ENCODE peak calls at places on chromosomes 5 and 9, in eight cellular contexts. One of them, this sample, is unnamed.

GRCh38 chr5:38373733-38374132 is 115.4 kb downstream of the EGFLAM start:
- DNase-seq in tibial nerve: no peak
- DNase-seq in HCT116: no peak
- DNase-seq in neural progenitor cell: no peak
- DNase-seq in pancreas: no peak
- DNase-seq in thoracic aorta: no peak
- DNase-seq in PC-3: no peak
- DNase-seq in transverse colon: no peak
- DNase-seq in this sample: no peak

GRCh38 chr5:152246401-152246800 is 158.7 kb downstream of the NMUR2 start:
- DNase-seq in pancreas: no peak
- DNase-seq in HCT116: no peak
- DNase-seq in thoracic aorta: no peak
- DNase-seq in tibial nerve: peak
- DNase-seq in neural progenitor cell: peak
- DNase-seq in PC-3: peak
- DNase-seq in transverse colon: no peak
- DNase-seq in this sample: no peak

GRCh38 chr5:67246108-67246507 is 49.5 kb upstream of the CD180 start:
- DNase-seq in HCT116: peak
- DNase-seq in pancreas: no peak
- DNase-seq in thoracic aorta: no peak
- DNase-seq in neural progenitor cell: peak
- DNase-seq in tibial nerve: peak
- DNase-seq in PC-3: peak
- DNase-seq in transverse colon: no peak
- DNase-seq in this sample: no peak

GRCh38 chr5:60943624-60944023 is 1.2 kb downstream of the ERCC8 start:
- DNase-seq in pancreas: no peak
- DNase-seq in HCT116: no peak
- DNase-seq in tibial nerve: no peak
- DNase-seq in transverse colon: no peak
- DNase-seq in PC-3: peak
- DNase-seq in thoracic aorta: no peak
- DNase-seq in neural progenitor cell: no peak
- DNase-seq in this sample: no peak

GRCh38 chr9:13351768-13352386 is 72.4 kb upstream of the MPDZ start:
- DNase-seq in thoracic aorta: no peak
- DNase-seq in tibial nerve: no peak
- DNase-seq in PC-3: peak
- DNase-seq in HCT116: peak
- DNase-seq in transverse colon: no peak
- DNase-seq in pancreas: no peak
- DNase-seq in neural progenitor cell: peak
- DNase-seq in this sample: no peak

GRCh38 chr9:108478431-108478837 is 377.4 kb downstream of the ACTL7B start:
- DNase-seq in thoracic aorta: peak
- DNase-seq in transverse colon: peak
- DNase-seq in neural progenitor cell: no peak
- DNase-seq in PC-3: peak
- DNase-seq in tibial nerve: peak
- DNase-seq in pancreas: no peak
- DNase-seq in HCT116: no peak
- DNase-seq in this sample: peak

GRCh38 chr5:119398713-119399492 is 43.1 kb downstream of the TNFAIP8 start:
- DNase-seq in PC-3: no peak
- DNase-seq in transverse colon: peak
- DNase-seq in HCT116: no peak
- DNase-seq in pancreas: no peak
- DNase-seq in thoracic aorta: peak
- DNase-seq in neural progenitor cell: no peak
- DNase-seq in tibial nerve: peak
- DNase-seq in this sample: peak

GRCh38 chr5:35324201-35324600 is 93.9 kb upstream of the PRLR start:
- DNase-seq in neural progenitor cell: no peak
- DNase-seq in PC-3: no peak
- DNase-seq in HCT116: no peak
- DNase-seq in tibial nerve: no peak
- DNase-seq in pancreas: peak
- DNase-seq in transverse colon: no peak
- DNase-seq in thoracic aorta: no peak
- DNase-seq in this sample: no peak

GRCh38 chr9:129796029-129796910 is 6.7 kb upstream of the TOR1B start:
- DNase-seq in PC-3: no peak
- DNase-seq in HCT116: no peak
- DNase-seq in pancreas: no peak
- DNase-seq in thoracic aorta: no peak
- DNase-seq in tibial nerve: no peak
- DNase-seq in neural progenitor cell: no peak
- DNase-seq in transverse colon: no peak
- DNase-seq in this sample: no peak

DNA sequence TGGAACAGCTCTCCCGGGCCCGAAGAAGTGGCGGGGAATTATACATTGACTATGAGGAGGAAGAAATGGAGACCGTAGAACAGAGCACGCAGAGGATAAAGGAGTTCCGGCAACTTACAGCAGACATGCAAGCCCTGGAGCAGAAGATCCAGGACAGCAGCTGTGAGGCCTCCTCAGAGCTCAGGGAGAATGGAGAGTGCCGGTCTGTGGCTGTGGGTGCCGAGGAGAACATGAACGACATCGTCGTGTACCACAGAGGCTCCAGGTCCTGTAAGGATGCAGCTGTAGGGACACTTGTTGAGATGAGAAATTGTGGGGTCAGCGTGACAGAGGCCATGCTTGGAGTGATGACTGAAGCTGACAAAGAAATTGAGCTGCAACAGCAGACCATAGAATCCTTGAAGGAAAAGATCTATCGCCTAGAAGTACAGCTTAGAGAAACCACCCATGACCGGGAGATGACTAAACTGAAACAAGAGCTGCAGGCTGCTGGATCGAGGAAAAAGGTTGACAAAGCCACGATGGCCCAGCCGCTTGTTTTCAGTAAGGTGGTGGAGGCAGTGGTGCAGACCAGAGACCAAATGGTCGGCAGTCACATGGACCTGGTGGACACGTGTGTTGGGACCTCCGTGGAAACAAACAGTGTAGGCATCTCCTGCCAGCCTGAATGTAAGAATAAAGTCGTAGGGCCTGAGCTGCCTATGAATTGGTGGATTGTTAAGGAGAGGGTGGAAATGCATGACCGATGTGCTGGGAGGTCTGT is 129.6 kb upstream of the DMRT1 start:
- DNase-seq in pancreas: no peak
- DNase-seq in thoracic aorta: no peak
- DNase-seq in neural progenitor cell: no peak
- DNase-seq in PC-3: no peak
- DNase-seq in HCT116: no peak
- DNase-seq in tibial nerve: no peak
- DNase-seq in transverse colon: no peak
- DNase-seq in this sample: no peak
- H3K4me3 ChIP-seq in pancreas: no peak
- H3K4me3 ChIP-seq in thoracic aorta: peak
- H3K4me3 ChIP-seq in neural progenitor cell: no peak
- H3K4me3 ChIP-seq in PC-3: no peak
- H3K4me3 ChIP-seq in HCT116: no peak
- H3K4me3 ChIP-seq in tibial nerve: no peak
- H3K4me3 ChIP-seq in transverse colon: no peak
- H3K4me3 ChIP-seq in this sample: no peak

DNA sequence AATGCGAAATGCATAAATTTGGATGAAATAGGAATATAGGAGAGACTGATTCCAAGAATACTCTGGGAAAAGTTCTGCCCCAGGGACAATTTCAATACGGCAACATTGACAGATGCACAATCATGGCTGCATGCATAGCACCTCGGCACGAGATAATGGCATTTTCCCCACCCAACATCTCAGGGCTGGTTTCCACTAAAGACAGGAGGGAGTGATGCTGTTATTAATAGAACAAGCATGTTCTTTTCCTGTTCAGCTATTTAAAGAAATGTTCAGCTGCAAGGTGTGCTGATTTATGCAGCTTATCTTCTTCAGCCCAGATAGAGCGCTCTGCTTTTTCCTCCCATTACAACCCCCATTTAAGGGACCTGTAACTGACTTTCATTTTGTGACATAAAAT is 740.2 kb downstream of the TLR4 start:
- DNase-seq in pancreas: no peak
- DNase-seq in tibial nerve: no peak
- DNase-seq in HCT116: no peak
- DNase-seq in thoracic aorta: no peak
- DNase-seq in neural progenitor cell: no peak
- DNase-seq in PC-3: no peak
- DNase-seq in transverse colon: no peak
- DNase-seq in this sample: no peak
- H3K27ac ChIP-seq in pancreas: no peak
- H3K27ac ChIP-seq in tibial nerve: no peak
- H3K27ac ChIP-seq in HCT116: no peak
- H3K27ac ChIP-seq in thoracic aorta: no peak
- H3K27ac ChIP-seq in neural progenitor cell: no peak
- H3K27ac ChIP-seq in PC-3: no peak
- H3K27ac ChIP-seq in transverse colon: no peak
- H3K27ac ChIP-seq in this sample: no peak

GRCh38 chr9:134809296-134809695 is 71.3 kb upstream of the FCN2 start:
- DNase-seq in tibial nerve: peak
- DNase-seq in thoracic aorta: no peak
- DNase-seq in transverse colon: no peak
- DNase-seq in neural progenitor cell: no peak
- DNase-seq in HCT116: no peak
- DNase-seq in pancreas: no peak
- DNase-seq in PC-3: no peak
- DNase-seq in this sample: no peak

GRCh38 chr9:134813841-134814240 is 66.8 kb upstream of the FCN2 start:
- DNase-seq in PC-3: no peak
- DNase-seq in HCT116: no peak
- DNase-seq in pancreas: no peak
- DNase-seq in transverse colon: no peak
- DNase-seq in neural progenitor cell: no peak
- DNase-seq in thoracic aorta: no peak
- DNase-seq in tibial nerve: no peak
- DNase-seq in this sample: no peak

GRCh38 chr9:134811079-134811672 is 69.4 kb upstream of the FCN2 start:
- DNase-seq in transverse colon: no peak
- DNase-seq in PC-3: no peak
- DNase-seq in thoracic aorta: no peak
- DNase-seq in neural progenitor cell: no peak
- DNase-seq in tibial nerve: no peak
- DNase-seq in HCT116: no peak
- DNase-seq in pancreas: no peak
- DNase-seq in this sample: no peak

GRCh38 chr9:134814598-134815215 is 65.9 kb upstream of the FCN2 start:
- DNase-seq in HCT116: no peak
- DNase-seq in neural progenitor cell: no peak
- DNase-seq in PC-3: peak
- DNase-seq in transverse colon: no peak
- DNase-seq in tibial nerve: no peak
- DNase-seq in pancreas: no peak
- DNase-seq in thoracic aorta: no peak
- DNase-seq in this sample: no peak

DNA sequence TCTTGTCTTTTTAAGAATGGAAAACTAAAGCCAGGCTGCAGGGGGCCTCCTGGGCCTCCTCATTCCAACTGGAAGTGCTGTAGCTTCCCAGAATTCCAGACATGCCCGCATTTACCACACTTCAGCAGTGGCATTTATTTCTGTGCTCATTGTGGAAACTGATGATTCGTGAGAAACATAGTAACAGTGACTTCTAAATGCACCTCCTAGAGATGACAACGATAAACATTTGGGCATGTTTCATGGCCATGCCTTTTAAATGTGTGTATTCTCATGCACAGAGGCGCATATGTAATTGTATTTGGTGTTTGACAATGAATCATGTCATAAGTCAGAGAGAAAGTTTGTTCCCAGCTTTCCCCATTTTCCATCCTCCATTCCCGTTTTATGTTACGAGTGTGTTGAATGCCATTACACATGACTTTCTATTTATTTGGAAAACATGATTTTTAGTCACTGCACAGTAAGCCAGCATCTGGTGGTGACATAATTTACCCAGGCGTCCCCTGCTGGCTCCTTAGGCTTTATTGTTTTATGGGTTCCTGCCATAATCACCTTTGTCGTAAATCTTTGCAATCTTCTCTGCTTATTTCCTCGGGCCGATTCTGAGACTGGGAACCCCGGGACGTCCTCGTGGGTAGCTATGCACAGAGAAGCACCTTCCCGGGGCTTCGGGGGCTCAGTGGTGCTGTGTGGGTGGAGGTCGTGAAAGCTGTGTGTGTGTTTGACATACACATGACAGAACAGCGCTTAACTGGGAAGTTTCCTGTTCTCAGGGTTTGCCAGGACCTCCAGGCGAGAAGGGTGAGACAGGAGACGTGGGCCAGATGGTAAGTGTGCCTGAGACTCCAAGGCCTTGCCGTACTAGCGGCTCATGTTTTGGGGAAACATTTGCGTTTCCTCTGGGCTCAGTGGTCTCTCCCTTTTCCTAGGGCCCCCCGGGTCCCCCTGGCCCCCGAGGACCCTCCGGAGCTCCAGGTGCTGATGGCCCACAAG is 68.6 kb upstream of the FCN2 start:
- DNase-seq in pancreas: no peak
- DNase-seq in tibial nerve: no peak
- DNase-seq in transverse colon: no peak
- DNase-seq in PC-3: no peak
- DNase-seq in thoracic aorta: no peak
- DNase-seq in HCT116: no peak
- DNase-seq in neural progenitor cell: peak
- DNase-seq in this sample: no peak
- TF ChIP-seq CTCF in pancreas: no peak
- TF ChIP-seq CTCF in tibial nerve: no peak
- TF ChIP-seq CTCF in transverse colon: no peak
- TF ChIP-seq CTCF in PC-3: no peak
- TF ChIP-seq CTCF in thoracic aorta: no peak
- TF ChIP-seq CTCF in HCT116: no peak
- TF ChIP-seq CTCF in neural progenitor cell: peak
- TF ChIP-seq CTCF in this sample: no peak

GRCh38 chr5:56588636-56589485 is 226.5 kb upstream of the MAP3K1 start:
- DNase-seq in pancreas: no peak
- DNase-seq in neural progenitor cell: peak
- DNase-seq in thoracic aorta: no peak
- DNase-seq in HCT116: no peak
- DNase-seq in PC-3: no peak
- DNase-seq in tibial nerve: peak
- DNase-seq in transverse colon: peak
- DNase-seq in this sample: peak

GRCh38 chr5:56588125-56588516 is 227.2 kb upstream of the MAP3K1 start:
- DNase-seq in HCT116: no peak
- DNase-seq in transverse colon: no peak
- DNase-seq in tibial nerve: no peak
- DNase-seq in thoracic aorta: no peak
- DNase-seq in pancreas: no peak
- DNase-seq in neural progenitor cell: no peak
- DNase-seq in PC-3: no peak
- DNase-seq in this sample: no peak

GRCh38 chr5:56585466-56585865 is 229.9 kb upstream of the MAP3K1 start:
- DNase-seq in transverse colon: no peak
- DNase-seq in tibial nerve: no peak
- DNase-seq in pancreas: no peak
- DNase-seq in neural progenitor cell: no peak
- DNase-seq in HCT116: no peak
- DNase-seq in PC-3: peak
- DNase-seq in thoracic aorta: no peak
- DNase-seq in this sample: no peak

GRCh38 chr5:56587381-56588124 is 227.8 kb upstream of the MAP3K1 start:
- DNase-seq in pancreas: no peak
- DNase-seq in neural progenitor cell: no peak
- DNase-seq in thoracic aorta: no peak
- DNase-seq in tibial nerve: no peak
- DNase-seq in HCT116: no peak
- DNase-seq in transverse colon: no peak
- DNase-seq in PC-3: no peak
- DNase-seq in this sample: no peak

GRCh38 chr5:56585973-56586740 is 229.2 kb upstream of the MAP3K1 start:
- DNase-seq in HCT116: no peak
- DNase-seq in transverse colon: no peak
- DNase-seq in PC-3: no peak
- DNase-seq in pancreas: no peak
- DNase-seq in neural progenitor cell: peak
- DNase-seq in thoracic aorta: no peak
- DNase-seq in tibial nerve: peak
- DNase-seq in this sample: peak
- H3K4me3 ChIP-seq in HCT116: no peak
- H3K4me3 ChIP-seq in transverse colon: no peak
- H3K4me3 ChIP-seq in PC-3: no peak
- H3K4me3 ChIP-seq in pancreas: no peak
- H3K4me3 ChIP-seq in neural progenitor cell: no peak
- H3K4me3 ChIP-seq in thoracic aorta: peak
- H3K4me3 ChIP-seq in tibial nerve: no peak
- H3K4me3 ChIP-seq in this sample: no peak

This sample was measured in lung.